ENCODE peak calls at places on chromosome 18, in ten cellular contexts. One of them, this sample, is unnamed.

GRCh38 chr18:8423051-8423558 is 186.1 kb upstream of the RAB12 start:
- DNase-seq in kidney: no peak
- DNase-seq in brain microvascular endothelial cell: peak
- DNase-seq in left ventricle myocardium inferior: no peak
- DNase-seq in right atrium auricular region: no peak
- DNase-seq in mammary epithelial cell: peak
- DNase-seq in heart left ventricle: no peak
- DNase-seq in CD8-positive, alpha-beta T cell: no peak
- DNase-seq in tibial nerve: no peak
- DNase-seq in CD4-positive, alpha-beta T cell: no peak
- DNase-seq in this sample: no peak

GRCh38 chr18:35344736-35345459 is 678 bp upstream of the ZNF24 start:
- DNase-seq in CD4-positive, alpha-beta T cell: no peak
- DNase-seq in brain microvascular endothelial cell: no peak
- DNase-seq in heart left ventricle: no peak
- DNase-seq in CD8-positive, alpha-beta T cell: no peak
- DNase-seq in right atrium auricular region: no peak
- DNase-seq in tibial nerve: no peak
- DNase-seq in left ventricle myocardium inferior: no peak
- DNase-seq in mammary epithelial cell: no peak
- DNase-seq in kidney: peak
- DNase-seq in this sample: peak

GRCh38 chr18:63316612-63317555 is 2.7 kb downstream of the BCL2 start:
- DNase-seq in CD8-positive, alpha-beta T cell: no peak
- DNase-seq in brain microvascular endothelial cell: no peak
- DNase-seq in tibial nerve: no peak
- DNase-seq in left ventricle myocardium inferior: no peak
- DNase-seq in CD4-positive, alpha-beta T cell: no peak
- DNase-seq in kidney: no peak
- DNase-seq in heart left ventricle: no peak
- DNase-seq in right atrium auricular region: no peak
- DNase-seq in mammary epithelial cell: no peak
- DNase-seq in this sample: no peak

GRCh38 chr18:59537581-59537980 is 159.6 kb downstream of the CCBE1 start:
- DNase-seq in mammary epithelial cell: no peak
- DNase-seq in brain microvascular endothelial cell: no peak
- DNase-seq in CD8-positive, alpha-beta T cell: no peak
- DNase-seq in kidney: no peak
- DNase-seq in heart left ventricle: no peak
- DNase-seq in right atrium auricular region: no peak
- DNase-seq in CD4-positive, alpha-beta T cell: no peak
- DNase-seq in left ventricle myocardium inferior: no peak
- DNase-seq in tibial nerve: no peak
- DNase-seq in this sample: no peak

GRCh38 chr18:77014538-77014937 is 118.0 kb downstream of the MBP start:
- DNase-seq in heart left ventricle: no peak
- DNase-seq in brain microvascular endothelial cell: no peak
- DNase-seq in kidney: peak
- DNase-seq in tibial nerve: no peak
- DNase-seq in left ventricle myocardium inferior: peak
- DNase-seq in mammary epithelial cell: no peak
- DNase-seq in right atrium auricular region: no peak
- DNase-seq in CD4-positive, alpha-beta T cell: no peak
- DNase-seq in CD8-positive, alpha-beta T cell: no peak
- DNase-seq in this sample: no peak

GRCh38 chr18:27778441-27778840 is 398.5 kb downstream of the CDH2 start:
- DNase-seq in CD8-positive, alpha-beta T cell: no peak
- DNase-seq in right atrium auricular region: no peak
- DNase-seq in mammary epithelial cell: peak
- DNase-seq in kidney: no peak
- DNase-seq in CD4-positive, alpha-beta T cell: no peak
- DNase-seq in brain microvascular endothelial cell: peak
- DNase-seq in heart left ventricle: no peak
- DNase-seq in tibial nerve: no peak
- DNase-seq in left ventricle myocardium inferior: no peak
- DNase-seq in this sample: no peak

GRCh38 chr18:36365836-36366775 is 68.6 kb downstream of the FHOD3 start:
- DNase-seq in right atrium auricular region: no peak
- DNase-seq in kidney: no peak
- DNase-seq in tibial nerve: no peak
- DNase-seq in mammary epithelial cell: no peak
- DNase-seq in left ventricle myocardium inferior: no peak
- DNase-seq in CD8-positive, alpha-beta T cell: no peak
- DNase-seq in brain microvascular endothelial cell: no peak
- DNase-seq in heart left ventricle: no peak
- DNase-seq in CD4-positive, alpha-beta T cell: no peak
- DNase-seq in this sample: no peak

GRCh38 chr18:34492652-34493051 is 217.4 kb upstream of the DTNA start:
- DNase-seq in tibial nerve: no peak
- DNase-seq in kidney: no peak
- DNase-seq in CD4-positive, alpha-beta T cell: no peak
- DNase-seq in brain microvascular endothelial cell: no peak
- DNase-seq in heart left ventricle: no peak
- DNase-seq in CD8-positive, alpha-beta T cell: no peak
- DNase-seq in mammary epithelial cell: peak
- DNase-seq in left ventricle myocardium inferior: no peak
- DNase-seq in right atrium auricular region: no peak
- DNase-seq in this sample: no peak

GRCh38 chr18:10559566-10560456 is 34.0 kb downstream of the NAPG start:
- DNase-seq in right atrium auricular region: no peak
- DNase-seq in kidney: no peak
- DNase-seq in brain microvascular endothelial cell: no peak
- DNase-seq in heart left ventricle: peak
- DNase-seq in CD4-positive, alpha-beta T cell: no peak
- DNase-seq in mammary epithelial cell: no peak
- DNase-seq in tibial nerve: no peak
- DNase-seq in left ventricle myocardium inferior: peak
- DNase-seq in CD8-positive, alpha-beta T cell: no peak
- DNase-seq in this sample: no peak

GRCh38 chr18:55280515-55280914 is 307.5 kb downstream of the TCF4 start:
- DNase-seq in kidney: no peak
- DNase-seq in brain microvascular endothelial cell: no peak
- DNase-seq in CD8-positive, alpha-beta T cell: no peak
- DNase-seq in mammary epithelial cell: no peak
- DNase-seq in left ventricle myocardium inferior: no peak
- DNase-seq in CD4-positive, alpha-beta T cell: no peak
- DNase-seq in heart left ventricle: no peak
- DNase-seq in right atrium auricular region: no peak
- DNase-seq in tibial nerve: no peak
- DNase-seq in this sample: no peak

GRCh38 chr18:8705280-8705940 is at the start of gene MTCL1:
- DNase-seq in brain microvascular endothelial cell: peak
- DNase-seq in mammary epithelial cell: peak
- DNase-seq in right atrium auricular region: no peak
- DNase-seq in kidney: peak
- DNase-seq in left ventricle myocardium inferior: peak
- DNase-seq in CD8-positive, alpha-beta T cell: no peak
- DNase-seq in tibial nerve: no peak
- DNase-seq in CD4-positive, alpha-beta T cell: no peak
- DNase-seq in heart left ventricle: peak
- DNase-seq in this sample: peak

GRCh38 chr18:26489881-26490280 is 58.5 kb downstream of the KCTD1 start:
- DNase-seq in heart left ventricle: no peak
- DNase-seq in left ventricle myocardium inferior: no peak
- DNase-seq in kidney: no peak
- DNase-seq in mammary epithelial cell: no peak
- DNase-seq in CD4-positive, alpha-beta T cell: no peak
- DNase-seq in right atrium auricular region: no peak
- DNase-seq in brain microvascular endothelial cell: peak
- DNase-seq in CD8-positive, alpha-beta T cell: no peak
- DNase-seq in tibial nerve: no peak
- DNase-seq in this sample: no peak

DNA sequence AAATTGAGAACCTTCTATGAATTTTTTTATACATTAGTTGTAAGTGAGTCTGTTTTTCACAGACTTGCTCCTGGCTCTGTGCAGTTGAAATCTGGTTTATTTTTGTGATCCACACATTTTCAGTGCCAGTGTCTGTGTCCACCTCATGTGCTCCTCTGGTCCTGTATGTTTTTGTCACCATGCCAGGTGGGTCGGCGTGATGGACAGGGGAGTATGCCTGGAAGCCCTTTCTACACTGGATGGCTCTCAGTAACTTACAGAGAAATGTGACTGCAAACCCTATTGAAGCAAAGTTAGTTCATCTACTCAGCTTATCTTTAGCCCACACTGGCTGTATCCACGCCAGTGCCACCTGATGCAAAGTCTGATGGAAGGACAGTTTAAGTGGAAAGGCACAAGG is 4.2 kb downstream of the IMPA2 start:
- DNase-seq in CD4-positive, alpha-beta T cell: no peak
- DNase-seq in mammary epithelial cell: no peak
- DNase-seq in right atrium auricular region: no peak
- DNase-seq in kidney: peak
- DNase-seq in brain microvascular endothelial cell: no peak
- DNase-seq in heart left ventricle: no peak
- DNase-seq in CD8-positive, alpha-beta T cell: no peak
- DNase-seq in left ventricle myocardium inferior: no peak
- DNase-seq in tibial nerve: no peak
- DNase-seq in this sample: no peak
- H3K27ac ChIP-seq in CD4-positive, alpha-beta T cell: no peak
- H3K27ac ChIP-seq in mammary epithelial cell: no peak
- H3K27ac ChIP-seq in right atrium auricular region: no peak
- H3K27ac ChIP-seq in kidney: no peak
- H3K27ac ChIP-seq in brain microvascular endothelial cell: no peak
- H3K27ac ChIP-seq in heart left ventricle: peak
- H3K27ac ChIP-seq in CD8-positive, alpha-beta T cell: no peak
- H3K27ac ChIP-seq in left ventricle myocardium inferior: peak
- H3K27ac ChIP-seq in tibial nerve: no peak
- H3K27ac ChIP-seq in this sample: no peak

DNA sequence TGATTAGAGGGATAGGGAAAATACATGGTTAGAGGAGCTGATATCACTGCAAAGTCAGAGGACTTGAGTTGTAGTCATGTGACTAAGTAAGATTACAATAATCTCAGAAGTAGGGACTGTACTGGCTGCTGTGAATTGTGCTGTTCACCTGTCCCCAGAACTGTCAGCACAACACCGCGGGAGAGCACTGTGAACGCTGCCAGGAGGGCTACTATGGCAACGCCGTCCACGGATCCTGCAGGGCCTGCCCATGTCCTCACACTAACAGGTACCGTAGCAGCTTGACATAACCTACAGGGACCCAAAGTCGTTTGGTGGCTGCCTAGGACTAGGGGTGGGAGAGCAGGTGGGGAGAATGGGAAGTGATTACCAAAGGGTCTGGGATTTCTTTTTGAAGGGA is 132.8 kb upstream of the TTC39C start:
- DNase-seq in left ventricle myocardium inferior: no peak
- DNase-seq in brain microvascular endothelial cell: no peak
- DNase-seq in heart left ventricle: no peak
- DNase-seq in CD4-positive, alpha-beta T cell: no peak
- DNase-seq in tibial nerve: no peak
- DNase-seq in kidney: no peak
- DNase-seq in mammary epithelial cell: peak
- DNase-seq in CD8-positive, alpha-beta T cell: no peak
- DNase-seq in right atrium auricular region: no peak
- DNase-seq in this sample: no peak
- H3K27ac ChIP-seq in left ventricle myocardium inferior: no peak
- H3K27ac ChIP-seq in brain microvascular endothelial cell: no peak
- H3K27ac ChIP-seq in heart left ventricle: no peak
- H3K27ac ChIP-seq in CD4-positive, alpha-beta T cell: no peak
- H3K27ac ChIP-seq in tibial nerve: no peak
- H3K27ac ChIP-seq in kidney: no peak
- H3K27ac ChIP-seq in mammary epithelial cell: peak
- H3K27ac ChIP-seq in CD8-positive, alpha-beta T cell: no peak
- H3K27ac ChIP-seq in right atrium auricular region: no peak
- H3K27ac ChIP-seq in this sample: no peak

GRCh38 chr18:58256316-58257080 is 212.5 kb downstream of the NEDD4L start:
- DNase-seq in right atrium auricular region: no peak
- DNase-seq in left ventricle myocardium inferior: no peak
- DNase-seq in tibial nerve: no peak
- DNase-seq in kidney: no peak
- DNase-seq in brain microvascular endothelial cell: no peak
- DNase-seq in mammary epithelial cell: no peak
- DNase-seq in CD8-positive, alpha-beta T cell: no peak
- DNase-seq in CD4-positive, alpha-beta T cell: no peak
- DNase-seq in heart left ventricle: no peak
- DNase-seq in this sample: no peak

GRCh38 chr18:58257461-58257860 is 213.4 kb downstream of the NEDD4L start:
- DNase-seq in kidney: no peak
- DNase-seq in tibial nerve: no peak
- DNase-seq in heart left ventricle: no peak
- DNase-seq in CD8-positive, alpha-beta T cell: no peak
- DNase-seq in left ventricle myocardium inferior: no peak
- DNase-seq in CD4-positive, alpha-beta T cell: no peak
- DNase-seq in right atrium auricular region: no peak
- DNase-seq in mammary epithelial cell: no peak
- DNase-seq in brain microvascular endothelial cell: peak
- DNase-seq in this sample: no peak

GRCh38 chr18:58253871-58254270 is 209.8 kb downstream of the NEDD4L start:
- DNase-seq in right atrium auricular region: no peak
- DNase-seq in heart left ventricle: no peak
- DNase-seq in kidney: no peak
- DNase-seq in CD8-positive, alpha-beta T cell: no peak
- DNase-seq in left ventricle myocardium inferior: no peak
- DNase-seq in CD4-positive, alpha-beta T cell: no peak
- DNase-seq in tibial nerve: no peak
- DNase-seq in brain microvascular endothelial cell: no peak
- DNase-seq in mammary epithelial cell: no peak
- DNase-seq in this sample: no peak

GRCh38 chr18:58254873-58255511 is 211.0 kb downstream of the NEDD4L start:
- DNase-seq in mammary epithelial cell: no peak
- DNase-seq in tibial nerve: no peak
- DNase-seq in CD4-positive, alpha-beta T cell: no peak
- DNase-seq in left ventricle myocardium inferior: peak
- DNase-seq in heart left ventricle: peak
- DNase-seq in brain microvascular endothelial cell: peak
- DNase-seq in right atrium auricular region: peak
- DNase-seq in kidney: no peak
- DNase-seq in CD8-positive, alpha-beta T cell: no peak
- DNase-seq in this sample: no peak

GRCh38 chr18:58255701-58256311 is 211.8 kb downstream of the NEDD4L start:
- DNase-seq in kidney: no peak
- DNase-seq in CD8-positive, alpha-beta T cell: no peak
- DNase-seq in tibial nerve: no peak
- DNase-seq in left ventricle myocardium inferior: peak
- DNase-seq in right atrium auricular region: no peak
- DNase-seq in brain microvascular endothelial cell: no peak
- DNase-seq in mammary epithelial cell: no peak
- DNase-seq in CD4-positive, alpha-beta T cell: no peak
- DNase-seq in heart left ventricle: peak
- DNase-seq in this sample: no peak
- H3K27ac ChIP-seq in kidney: no peak
- H3K27ac ChIP-seq in CD8-positive, alpha-beta T cell: no peak
- H3K27ac ChIP-seq in tibial nerve: no peak
- H3K27ac ChIP-seq in left ventricle myocardium inferior: peak
- H3K27ac ChIP-seq in right atrium auricular region: peak
- H3K27ac ChIP-seq in brain microvascular endothelial cell: no peak
- H3K27ac ChIP-seq in mammary epithelial cell: no peak
- H3K27ac ChIP-seq in CD4-positive, alpha-beta T cell: no peak
- H3K27ac ChIP-seq in heart left ventricle: peak
- H3K27ac ChIP-seq in this sample: no peak

DNA sequence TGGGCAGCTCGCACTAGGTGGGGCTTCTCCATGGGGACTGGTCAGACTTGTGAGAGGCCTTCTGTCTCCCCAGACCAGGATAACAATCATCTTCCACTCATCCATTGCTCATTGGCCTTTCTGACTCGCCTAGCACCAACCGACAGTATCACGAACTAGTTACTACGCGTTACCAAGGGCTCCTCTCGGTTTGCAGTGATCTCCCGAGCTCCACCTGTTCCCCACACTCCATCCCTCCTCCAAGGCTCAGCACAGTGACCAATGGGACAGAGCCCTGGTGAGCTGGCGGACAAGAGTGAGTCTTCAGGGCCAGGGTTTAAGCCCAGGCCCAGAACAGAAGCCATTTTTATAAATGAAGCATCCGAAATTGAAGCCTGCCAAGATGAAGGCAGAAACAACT is 42.8 kb upstream of the SMAD7 start:
- DNase-seq in CD4-positive, alpha-beta T cell: no peak
- DNase-seq in CD8-positive, alpha-beta T cell: no peak
- DNase-seq in left ventricle myocardium inferior: no peak
- DNase-seq in brain microvascular endothelial cell: no peak
- DNase-seq in right atrium auricular region: no peak
- DNase-seq in tibial nerve: no peak
- DNase-seq in heart left ventricle: no peak
- DNase-seq in kidney: peak
- DNase-seq in mammary epithelial cell: peak
- DNase-seq in this sample: no peak
- H3K27ac ChIP-seq in CD4-positive, alpha-beta T cell: no peak
- H3K27ac ChIP-seq in CD8-positive, alpha-beta T cell: no peak
- H3K27ac ChIP-seq in left ventricle myocardium inferior: peak
- H3K27ac ChIP-seq in brain microvascular endothelial cell: peak
- H3K27ac ChIP-seq in right atrium auricular region: peak
- H3K27ac ChIP-seq in tibial nerve: peak
- H3K27ac ChIP-seq in heart left ventricle: no peak
- H3K27ac ChIP-seq in kidney: no peak
- H3K27ac ChIP-seq in mammary epithelial cell: no peak
- H3K27ac ChIP-seq in this sample: no peak